ENCODE peak calls at places on chromosomes 2 and 18, in six cellular contexts. One of them, this sample, is unnamed.

GRCh38 chr18:45521777-45522176 is 93.5 kb upstream of the SLC14A2 start:
- DNase-seq in IMR-90: peak; percentile 22
- DNase-seq in fibroblast of lung: peak; percentile 50
- DNase-seq in HAP-1: no peak
- DNase-seq in ovary: peak; percentile 25
- DNase-seq in BE2C: no peak
- DNase-seq in this sample: peak; percentile 85

GRCh38 chr2:223054193-223054781 is 2.3 kb downstream of the KCNE4 start:
- DNase-seq in IMR-90: peak; percentile 76
- DNase-seq in fibroblast of lung: peak; percentile 83
- DNase-seq in HAP-1: no peak
- DNase-seq in ovary: peak; percentile 70
- DNase-seq in BE2C: no peak
- DNase-seq in this sample: no peak

GRCh38 chr2:166762746-166763145 is 125.5 kb upstream of the XIRP2 start:
- DNase-seq in IMR-90: no peak
- DNase-seq in fibroblast of lung: no peak
- DNase-seq in HAP-1: no peak
- DNase-seq in ovary: no peak
- DNase-seq in BE2C: no peak
- DNase-seq in this sample: no peak

GRCh38 chr2:179344280-179344961 is 79.8 kb upstream of the SESTD1 start:
- DNase-seq in IMR-90: peak; percentile 31
- DNase-seq in fibroblast of lung: peak; percentile 46
- DNase-seq in HAP-1: no peak
- DNase-seq in ovary: no peak
- DNase-seq in BE2C: no peak
- DNase-seq in this sample: no peak

GRCh38 chr2:138094031-138094430 is 129.8 kb downstream of the HNMT start:
- DNase-seq in IMR-90: no peak
- DNase-seq in fibroblast of lung: no peak
- DNase-seq in HAP-1: peak; percentile 28
- DNase-seq in ovary: no peak
- DNase-seq in BE2C: no peak
- DNase-seq in this sample: no peak

GRCh38 chr18:37270046-37270665 is 295.4 kb downstream of the CELF4 start:
- DNase-seq in IMR-90: peak; percentile 52
- DNase-seq in fibroblast of lung: peak; percentile 56
- DNase-seq in HAP-1: peak; percentile 77
- DNase-seq in ovary: peak; percentile 43
- DNase-seq in BE2C: no peak
- DNase-seq in this sample: no peak

GRCh38 chr18:23106575-23106974 is 28.7 kb upstream of the CABLES1 start:
- DNase-seq in IMR-90: peak; percentile 96
- DNase-seq in fibroblast of lung: peak; percentile 90
- DNase-seq in HAP-1: no peak
- DNase-seq in ovary: no peak
- DNase-seq in BE2C: no peak
- DNase-seq in this sample: no peak

GRCh38 chr2:210429403-210430137 is 47.0 kb downstream of the LANCL1 start:
- DNase-seq in IMR-90: no peak
- DNase-seq in fibroblast of lung: no peak
- DNase-seq in HAP-1: no peak
- DNase-seq in ovary: no peak
- DNase-seq in BE2C: no peak
- DNase-seq in this sample: no peak

GRCh38 chr2:235217814-235218213 is 266.0 kb downstream of the SH3BP4 start:
- DNase-seq in IMR-90: peak; percentile 7
- DNase-seq in fibroblast of lung: peak; percentile 19
- DNase-seq in HAP-1: no peak
- DNase-seq in ovary: no peak
- DNase-seq in BE2C: no peak
- DNase-seq in this sample: no peak

GRCh38 chr18:41244751-41245150 is 710.3 kb upstream of the PIK3C3 start:
- DNase-seq in IMR-90: no peak
- DNase-seq in fibroblast of lung: no peak
- DNase-seq in HAP-1: no peak
- DNase-seq in ovary: no peak
- DNase-seq in BE2C: no peak
- DNase-seq in this sample: no peak

GRCh38 chr18:55310044-55310676 is 277.8 kb downstream of the TCF4 start:
- DNase-seq in IMR-90: no peak
- DNase-seq in fibroblast of lung: no peak
- DNase-seq in HAP-1: no peak
- DNase-seq in ovary: no peak
- DNase-seq in BE2C: no peak
- DNase-seq in this sample: no peak

GRCh38 chr2:64652231-64653173 is 1.2 kb downstream of the SERTAD2 start:
- DNase-seq in IMR-90: peak; percentile 60
- DNase-seq in fibroblast of lung: peak; percentile 85
- DNase-seq in HAP-1: peak; percentile 60
- DNase-seq in ovary: peak; percentile 64
- DNase-seq in BE2C: no peak
- DNase-seq in this sample: no peak

GRCh38 chr2:63849381-63850203 is 7.9 kb downstream of the UGP2 start:
- DNase-seq in IMR-90: no peak
- DNase-seq in fibroblast of lung: no peak
- DNase-seq in HAP-1: peak; percentile 74
- DNase-seq in ovary: no peak
- DNase-seq in BE2C: no peak
- DNase-seq in this sample: no peak

GRCh38 chr2:147636238-147636887 is 208.5 kb upstream of the ACVR2A start:
- DNase-seq in IMR-90: peak; percentile 69
- DNase-seq in fibroblast of lung: peak; percentile 92
- DNase-seq in HAP-1: no peak
- DNase-seq in ovary: no peak
- DNase-seq in BE2C: no peak
- DNase-seq in this sample: no peak

GRCh38 chr2:29269095-29270090 is 154.2 kb downstream of the CLIP4 start:
- DNase-seq in IMR-90: no peak
- DNase-seq in fibroblast of lung: no peak
- DNase-seq in HAP-1: no peak
- DNase-seq in ovary: no peak
- DNase-seq in BE2C: no peak
- DNase-seq in this sample: no peak

GRCh38 chr2:65390134-65390533 is 42.3 kb downstream of the SPRED2 start:
- DNase-seq in IMR-90: no peak
- DNase-seq in fibroblast of lung: no peak
- DNase-seq in HAP-1: no peak
- DNase-seq in ovary: no peak
- DNase-seq in BE2C: no peak
- DNase-seq in this sample: no peak

GRCh38 chr2:18169121-18169786 is 290.8 kb downstream of the KCNS3 start:
- DNase-seq in IMR-90: no peak
- DNase-seq in fibroblast of lung: peak; percentile 27
- DNase-seq in HAP-1: no peak
- DNase-seq in ovary: no peak
- DNase-seq in BE2C: no peak
- DNase-seq in this sample: no peak

GRCh38 chr18:54130631-54131030 is 93.8 kb downstream of the MBD2 start:
- DNase-seq in IMR-90: no peak
- DNase-seq in fibroblast of lung: no peak
- DNase-seq in HAP-1: peak; percentile 80
- DNase-seq in ovary: no peak
- DNase-seq in BE2C: no peak
- DNase-seq in this sample: no peak

GRCh38 chr2:64284751-64285150 is 140.5 kb upstream of the PELI1 start:
- DNase-seq in IMR-90: no peak
- DNase-seq in fibroblast of lung: no peak
- DNase-seq in HAP-1: no peak
- DNase-seq in ovary: no peak
- DNase-seq in BE2C: no peak
- DNase-seq in this sample: no peak

GRCh38 chr2:52112141-52112540 is 1080.2 kb upstream of the NRXN1 start:
- DNase-seq in IMR-90: no peak
- DNase-seq in fibroblast of lung: no peak
- DNase-seq in HAP-1: no peak
- DNase-seq in ovary: no peak
- DNase-seq in BE2C: no peak
- DNase-seq in this sample: no peak

GRCh38 chr2:214395040-214395439 is 15.8 kb upstream of the VWC2L start:
- DNase-seq in IMR-90: no peak
- DNase-seq in fibroblast of lung: no peak
- DNase-seq in HAP-1: no peak
- DNase-seq in ovary: no peak
- DNase-seq in BE2C: no peak
- DNase-seq in this sample: no peak

GRCh38 chr18:79921984-79922965 is 29.2 kb downstream of the SLC66A2 start:
- DNase-seq in IMR-90: no peak
- DNase-seq in fibroblast of lung: no peak
- DNase-seq in HAP-1: peak; percentile 3
- DNase-seq in ovary: peak; percentile 15
- DNase-seq in BE2C: no peak
- DNase-seq in this sample: no peak

GRCh38 chr2:88903744-88904353 is 212.4 kb downstream of the RPIA start:
- DNase-seq in IMR-90: peak; percentile 13
- DNase-seq in fibroblast of lung: peak; percentile 25
- DNase-seq in HAP-1: peak; percentile 36
- DNase-seq in ovary: no peak
- DNase-seq in BE2C: peak; percentile 9
- DNase-seq in this sample: no peak

GRCh38 chr2:26245231-26245732 is 543 bp downstream of the HADHB start:
- DNase-seq in IMR-90: peak; percentile 28
- DNase-seq in fibroblast of lung: no peak
- DNase-seq in HAP-1: peak; percentile 66
- DNase-seq in ovary: no peak
- DNase-seq in BE2C: peak; percentile 35
- DNase-seq in this sample: no peak

GRCh38 chr2:3267549-3267867 is 110.1 kb downstream of the EIPR1 start:
- DNase-seq in IMR-90: no peak
- DNase-seq in fibroblast of lung: no peak
- DNase-seq in HAP-1: no peak
- DNase-seq in ovary: no peak
- DNase-seq in BE2C: no peak
- DNase-seq in this sample: no peak

DNA sequence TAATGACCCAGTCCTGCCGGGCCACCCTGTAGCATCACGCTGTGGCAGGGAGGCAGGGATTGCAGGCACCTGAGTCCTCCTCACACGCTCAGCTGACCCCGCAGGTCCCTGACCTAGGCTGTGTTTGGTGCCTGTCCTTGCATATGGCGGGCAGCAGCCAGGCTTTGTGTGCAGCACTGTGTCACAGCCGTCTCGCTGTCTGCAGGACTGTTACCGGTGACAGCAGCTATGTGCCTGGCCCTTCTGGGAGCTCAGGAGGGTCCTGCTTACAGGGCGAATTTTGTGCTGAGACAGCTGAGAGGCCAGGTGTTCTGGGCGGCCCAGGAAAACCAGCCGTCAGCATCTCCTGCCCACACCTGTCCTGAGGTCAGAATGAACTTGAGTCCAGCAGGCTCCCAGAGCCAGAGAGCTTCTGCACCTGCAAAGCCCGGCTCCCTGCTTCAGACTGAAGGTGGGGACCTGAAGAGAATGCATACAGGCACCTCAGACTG is 10.4 kb upstream of the ARID5A start:
- DNase-seq in IMR-90: no peak
- DNase-seq in fibroblast of lung: no peak
- DNase-seq in HAP-1: no peak
- DNase-seq in ovary: no peak
- DNase-seq in BE2C: no peak
- DNase-seq in this sample: no peak
- H3K27me3 ChIP-seq in IMR-90: peaks cover 30% of the 10 kb centered on the region
- H3K27me3 ChIP-seq in fibroblast of lung: peaks cover 2% of the 10 kb centered on the region
- H3K27me3 ChIP-seq in HAP-1: no peaks in the 10 kb centered on the region
- H3K27me3 ChIP-seq in ovary: no peaks in the 10 kb centered on the region
- H3K27me3 ChIP-seq in BE2C: no peaks in the 10 kb centered on the region
- H3K27me3 ChIP-seq in this sample: no peaks in the 10 kb centered on the region

GRCh38 chr2:167793725-167794124 is 453.7 kb downstream of the STK39 start:
- DNase-seq in IMR-90: no peak
- DNase-seq in fibroblast of lung: no peak
- DNase-seq in HAP-1: no peak
- DNase-seq in ovary: no peak
- DNase-seq in BE2C: no peak
- DNase-seq in this sample: no peak
- H3K27me3 ChIP-seq in IMR-90: no peaks in the 10 kb centered on the region
- H3K27me3 ChIP-seq in fibroblast of lung: no peaks in the 10 kb centered on the region
- H3K27me3 ChIP-seq in HAP-1: no peaks in the 10 kb centered on the region
- H3K27me3 ChIP-seq in ovary: no peaks in the 10 kb centered on the region
- H3K27me3 ChIP-seq in BE2C: no peaks in the 10 kb centered on the region
- H3K27me3 ChIP-seq in this sample: no peaks in the 10 kb centered on the region

DNA sequence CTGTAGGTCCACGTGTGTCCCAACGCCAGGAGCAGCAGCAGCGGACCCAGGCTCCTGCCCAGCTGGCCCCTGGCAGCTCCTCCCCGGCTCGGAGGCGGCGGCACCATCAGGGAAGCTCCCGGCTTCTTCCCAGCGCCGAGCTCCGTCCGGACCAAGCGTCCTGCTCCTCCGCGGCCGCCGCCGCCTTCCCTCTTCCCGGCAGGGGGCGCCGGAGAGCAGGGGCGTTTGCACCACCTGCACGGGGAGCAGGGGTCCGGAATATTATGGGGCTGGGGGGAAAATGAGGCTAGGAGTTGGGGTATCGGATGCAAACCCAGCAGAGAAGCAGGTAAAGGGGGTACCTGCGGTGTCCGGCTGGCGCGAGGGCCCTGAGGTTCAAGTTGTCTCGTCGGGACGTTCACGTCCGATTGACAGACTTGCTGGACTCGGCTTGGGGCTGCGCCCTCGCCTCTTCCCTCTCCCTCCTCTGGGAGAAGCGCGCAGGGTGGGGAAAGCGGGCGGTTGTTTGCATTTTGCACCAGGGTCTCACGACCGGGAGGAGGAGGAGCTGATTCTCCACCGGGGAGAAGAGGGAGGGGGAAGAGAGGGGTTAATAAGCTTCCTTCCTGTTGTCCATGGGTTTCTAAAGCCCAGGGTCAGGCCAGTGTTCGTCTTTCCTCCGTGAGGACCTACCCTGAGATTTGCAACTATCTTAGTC is at the start of gene CCBE1:
- DNase-seq in IMR-90: peak; percentile 71
- DNase-seq in fibroblast of lung: peak; percentile 81
- DNase-seq in HAP-1: peak; percentile 80
- DNase-seq in ovary: peak; percentile 82
- DNase-seq in BE2C: peak; percentile 67
- DNase-seq in this sample: no peak
- H3K27me3 ChIP-seq in IMR-90: no peaks in the 10 kb centered on the region
- H3K27me3 ChIP-seq in fibroblast of lung: no peaks in the 10 kb centered on the region
- H3K27me3 ChIP-seq in HAP-1: peaks cover 12% of the 10 kb centered on the region
- H3K27me3 ChIP-seq in ovary: no peaks in the 10 kb centered on the region
- H3K27me3 ChIP-seq in BE2C: peaks cover 21% of the 10 kb centered on the region
- H3K27me3 ChIP-seq in this sample: no peaks in the 10 kb centered on the region

DNA sequence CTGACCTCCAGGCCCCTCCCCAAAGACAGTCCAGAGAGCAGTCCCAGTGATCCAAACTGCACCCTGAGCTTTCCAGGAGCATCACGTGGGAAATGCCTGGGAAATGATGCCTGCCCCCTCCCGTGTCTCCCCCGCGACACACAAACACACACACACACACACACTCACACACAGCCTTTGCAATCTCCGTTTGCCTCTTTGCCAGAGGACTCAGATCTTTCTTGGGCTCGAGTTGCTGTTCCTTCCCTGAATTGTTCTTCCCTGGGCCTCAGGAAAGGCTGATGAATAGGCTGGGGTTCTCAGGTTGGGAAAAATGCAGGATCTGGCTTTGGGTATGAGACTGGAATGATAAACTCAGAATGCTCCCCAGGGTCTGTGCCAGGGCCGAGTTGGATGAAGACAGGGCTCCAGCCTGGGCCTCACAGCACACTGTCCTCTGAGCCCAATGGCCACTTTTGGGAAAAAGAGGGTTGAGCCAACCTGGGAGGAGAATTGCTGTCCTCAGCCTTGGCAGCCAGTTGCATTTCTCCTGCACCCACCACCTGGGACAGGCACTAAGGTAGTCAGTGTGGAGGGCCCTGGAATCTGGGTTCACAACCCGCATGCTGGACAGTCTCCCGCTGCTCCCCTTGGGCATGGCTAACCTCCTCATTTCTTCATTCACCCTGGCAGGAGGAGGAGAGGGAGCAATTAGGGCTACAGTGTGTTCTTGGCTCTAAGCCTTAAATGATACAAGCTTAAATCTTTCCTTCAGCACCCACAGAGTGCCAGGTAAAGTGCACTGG is 43.9 kb upstream of the ATP6V1B1 start:
- DNase-seq in IMR-90: no peak
- DNase-seq in fibroblast of lung: no peak
- DNase-seq in HAP-1: no peak
- DNase-seq in ovary: no peak
- DNase-seq in BE2C: no peak
- DNase-seq in this sample: no peak
- H3K27me3 ChIP-seq in IMR-90: peaks cover 97% of the 10 kb centered on the region
- H3K27me3 ChIP-seq in fibroblast of lung: peaks cover 77% of the 10 kb centered on the region
- H3K27me3 ChIP-seq in HAP-1: no peaks in the 10 kb centered on the region
- H3K27me3 ChIP-seq in ovary: no peaks in the 10 kb centered on the region
- H3K27me3 ChIP-seq in BE2C: no peaks in the 10 kb centered on the region
- H3K27me3 ChIP-seq in this sample: peaks cover 19% of the 10 kb centered on the region